ENCODE peak calls at places on chromosomes 11 and 22, in seven cellular contexts. O is endothelial cell, T is AG08395, A is T follicular helper cell, S is prostate gland, Z is GM12891, R is hypothalamus. F is an unnamed sample.

GRCh38 chr11:68941324-68942089 is 37.8 kb downstream of the IGHMBP2 start:
- DNase-seq in O (no peak), A (no peak), Z (no peak), R (no peak), S (no peak), T (no peak), F (no peak)

GRCh38 chr11:119680899-119681370 is 48.1 kb downstream of the NECTIN1 start:
- DNase-seq in R (no peak), T (no peak), Z (no peak), A (no peak), S (peak; percentile 67), O (no peak), F (no peak)

GRCh38 chr22:37498289-37498909 is 12.2 kb upstream of the MFNG start:
- DNase-seq in S (no peak), Z (peak; percentile 97), R (no peak), T (no peak), A (peak; percentile 61), O (peak; percentile 78), F (no peak)

GRCh38 chr11:67372232-67372992 is 986 bp downstream of the CLCF1 start:
- DNase-seq in S (no peak), T (peak; percentile 26), A (no peak), Z (no peak), R (no peak), O (no peak), F (no peak)

GRCh38 chr11:60280412-60280811 is at the start of gene MS4A4A:
- DNase-seq in O (no peak), R (peak; percentile 8), Z (no peak), A (no peak), T (no peak), S (no peak), F (no peak)

GRCh38 chr11:41446107-41446506 is 13.3 kb downstream of the LRRC4C start:
- DNase-seq in S (no peak), T (no peak), A (no peak), O (no peak), R (no peak), Z (no peak), F (no peak)

GRCh38 chr11:46363031-46363407 is 15.8 kb downstream of the DGKZ start:
- DNase-seq in T (peak; percentile 76), A (no peak), O (peak; percentile 65), Z (no peak), R (peak; percentile 53), S (no peak), F (peak; percentile 49)

GRCh38 chr11:13260196-13260962 is 17.2 kb upstream of the BMAL1 start:
- DNase-seq in T (peak; percentile 24), A (no peak), Z (no peak), S (no peak), O (no peak), R (no peak), F (no peak)

GRCh38 chr22:17237031-17237668 is 17.9 kb upstream of the ADA2 start:
- DNase-seq in T (no peak), A (no peak), O (no peak), Z (peak; percentile 68), R (no peak), S (no peak), F (no peak)

GRCh38 chr11:33716236-33716635 is 15.6 kb upstream of the C11orf91 start:
- DNase-seq in T (peak; percentile 48), O (no peak), R (no peak), S (no peak), A (no peak), Z (no peak), F (no peak)

GRCh38 chr22:42791721-42792452 is 65.2 kb downstream of the ARFGAP3 start:
- DNase-seq in A (no peak), T (no peak), S (no peak), Z (no peak), O (no peak), R (peak; percentile 25), F (no peak)

GRCh38 chr22:47172771-47173534 is 410.5 kb downstream of the TBC1D22A start:
- DNase-seq in O (no peak), T (no peak), Z (no peak), R (no peak), S (no peak), A (no peak), F (no peak)

GRCh38 chr11:9428706-9429105 is 32.1 kb upstream of the ZNF143 start:
- DNase-seq in O (no peak), A (no peak), R (no peak), S (no peak), T (no peak), Z (no peak), F (no peak)

GRCh38 chr22:29204617-29205183 is 996 bp upstream of the EMID1 start:
- DNase-seq in R (no peak), T (no peak), Z (no peak), S (no peak), O (no peak), A (no peak), F (no peak)

GRCh38 chr11:64787526-64788320 is 9.4 kb upstream of the SF1 start:
- DNase-seq in A (no peak), Z (peak; percentile 74), S (peak; percentile 50), T (peak; percentile 72), R (peak; percentile 18), O (peak; percentile 79), F (no peak)

GRCh38 chr11:31236052-31236652 is 133.4 kb downstream of the DCDC1 start:
- DNase-seq in O (no peak), S (no peak), A (no peak), Z (no peak), T (peak; percentile 4), R (no peak), F (no peak)

GRCh38 chr22:44730490-44731356 is 21.7 kb upstream of the ARHGAP8 start:
- DNase-seq in A (no peak), Z (no peak), R (no peak), T (no peak), S (no peak), O (no peak), F (no peak)

GRCh38 chr22:42926768-42927167 is 69.7 kb upstream of the ARFGAP3 start:
- DNase-seq in R (no peak), A (no peak), T (no peak), O (no peak), S (no peak), Z (no peak), F (no peak)

GRCh38 chr11:113553235-113553634 is 78.0 kb upstream of the DRD2 start:
- DNase-seq in S (no peak), A (no peak), Z (no peak), R (no peak), T (peak; percentile 94), O (no peak), F (no peak)

GRCh38 chr11:126355926-126356897 is 726 bp downstream of the ST3GAL4 start:
- DNase-seq in Z (peak; percentile 44), R (peak; percentile 73), A (no peak), O (peak; percentile 30), S (no peak), T (peak; percentile 33), F (peak; percentile 79)

GRCh38 chr11:121800704-121801516 is 315.1 kb downstream of the BLID start:
- DNase-seq in R (peak; percentile 12), S (no peak), Z (no peak), O (peak; percentile 35), A (no peak), T (peak; percentile 9), F (peak; percentile 28)

GRCh38 chr22:26590525-26590858 is 560 bp upstream of the TPST2 start:
- DNase-seq in R (no peak), T (no peak), O (no peak), A (no peak), S (no peak), Z (no peak), F (no peak)

GRCh38 chr22:24420977-24421343 is 6.4 kb upstream of the ADORA2A start:
- DNase-seq in R (no peak), A (no peak), Z (no peak), S (no peak), O (no peak), T (no peak), F (no peak)

GRCh38 chr11:441418-442274 is at the start of gene ANO9:
- DNase-seq in O (no peak), A (peak; percentile 43), Z (peak; percentile 94), R (no peak), S (peak; percentile 61), T (no peak), F (no peak)

GRCh38 chr11:94649925-94650623 is 82.9 kb downstream of the PIWIL4 start:
- DNase-seq in S (no peak), T (no peak), Z (no peak), R (no peak), O (no peak), A (no peak), F (no peak)

GRCh38 chr11:129195682-129196081 is 3.6 kb upstream of the ARHGAP32 start:
- DNase-seq in S (no peak), R (no peak), T (no peak), O (no peak), A (no peak), Z (no peak), F (no peak)

GRCh38 chr11:105219269-105219668 is 79.7 kb upstream of the CARD18 start:
- DNase-seq in Z (no peak), O (no peak), R (no peak), T (no peak), A (no peak), S (no peak), F (no peak)

GRCh38 chr11:64660205-64660604 is 62.8 kb downstream of the NRXN2 start:
- DNase-seq in O (no peak), A (no peak), S (no peak), R (no peak), T (no peak), Z (no peak), F (no peak)

GRCh38 chr11:71179877-71180276 is 72.5 kb downstream of the SHANK2 start:
- DNase-seq in T (no peak), S (no peak), O (no peak), R (no peak), Z (no peak), A (no peak), F (no peak)

GRCh38 chr22:28029201-28029948 is 110.3 kb upstream of the PITPNB start:
- DNase-seq in S (peak; percentile 78), A (no peak), O (peak; percentile 44), Z (no peak), R (no peak), T (no peak), F (no peak)

GRCh38 chr11:75219869-75220268 is 20.7 kb upstream of the TPBGL start:
- DNase-seq in S (no peak), A (no peak), Z (no peak), T (no peak), R (no peak), O (no peak), F (no peak)

GRCh38 chr11:124301482-124301881 is 12.3 kb downstream of the OR8D1 start:
- DNase-seq in O (no peak), Z (no peak), S (no peak), A (no peak), T (no peak), R (no peak), F (no peak)

GRCh38 chr11:67627788-67628624 is 1.7 kb downstream of the NUDT8 start:
- DNase-seq in Z (no peak), R (no peak), O (no peak), T (no peak), A (no peak), S (no peak), F (no peak)

GRCh38 chr11:339963-340362 is 19.3 kb upstream of the IFITM3 start:
- DNase-seq in O (no peak), R (no peak), S (no peak), T (no peak), A (no peak), Z (no peak), F (no peak)

GRCh38 chr22:46626911-46627805 is 7.0 kb downstream of the GRAMD4 start:
- DNase-seq in R (no peak), T (no peak), S (peak; percentile 86), A (no peak), Z (no peak), O (no peak), F (no peak)

GRCh38 chr11:1863352-1864215 is 10.7 kb downstream of the LSP1 start:
- DNase-seq in Z (no peak), R (no peak), T (peak; percentile 97), O (peak; percentile 51), A (no peak), S (peak; percentile 29), F (peak; percentile 76)

GRCh38 chr22:27210111-27210739 is 552.8 kb downstream of the MIAT start:
- DNase-seq in A (no peak), T (no peak), O (no peak), Z (no peak), S (no peak), R (no peak), F (no peak)

GRCh38 chr22:24190159-24190540 is 8.9 kb downstream of the SUSD2 start:
- DNase-seq in O (no peak), A (no peak), R (no peak), S (no peak), T (no peak), Z (no peak), F (no peak)